ENCODE peak calls at places on chromosomes 13 and 19, in eight cellular contexts. J is transverse colon, I is adrenal gland, N is breast epithelium, T is lower leg skin, Z is IMR-90, P is uterus, H is tibial nerve. R is an unnamed sample.

GRCh38 chr13:45521292-45521691 is 56.6 kb downstream of the COG3 start:
- DNase-seq in J (no peak), I (peak; percentile 30), N (no peak), T (no peak), Z (peak; percentile 86), P (no peak), H (no peak), R (no peak)

GRCh38 chr19:15249912-15250634 is 17.8 kb upstream of the EPHX3 start:
- DNase-seq in J (no peak), I (no peak), N (peak; percentile 44), T (no peak), Z (peak; percentile 95), P (peak; percentile 78), H (no peak), R (no peak)

GRCh38 chr19:29040291-29040690 is 172.7 kb downstream of the UQCRFS1 start:
- DNase-seq in J (no peak), I (no peak), N (no peak), T (peak; percentile 20), Z (no peak), P (no peak), H (no peak), R (no peak)

GRCh38 chr19:57632987-57633831 is at the start of gene ZNF211:
- DNase-seq in J (peak; percentile 93), I (peak; percentile 95), N (peak; percentile 85), T (peak; percentile 89), Z (peak; percentile 93), P (peak; percentile 91), H (peak; percentile 84), R (peak; percentile 95)

GRCh38 chr19:34837262-34837661 is 64.2 kb upstream of the ZNF599 start:
- DNase-seq in J (peak; percentile 20), I (peak; percentile 18), N (no peak), T (no peak), Z (no peak), P (no peak), H (no peak), R (no peak)

GRCh38 chr19:43759515-43759914 is 4.8 kb upstream of the SMG9 start:
- DNase-seq in J (no peak), I (peak; percentile 43), N (peak; percentile 59), T (no peak), Z (peak; percentile 55), P (no peak), H (no peak), R (peak; percentile 13)

GRCh38 chr19:33064117-33064777 is 441 bp downstream of the RHPN2 start:
- DNase-seq in J (peak; percentile 64), I (peak; percentile 15), N (no peak), T (no peak), Z (no peak), P (no peak), H (no peak), R (no peak)

GRCh38 chr19:21947775-21948174 is 63.0 kb downstream of the ZNF208 start:
- DNase-seq in J (no peak), I (no peak), N (no peak), T (no peak), Z (no peak), P (no peak), H (no peak), R (peak; percentile 25)

GRCh38 chr19:43739836-43740235 is 14.9 kb downstream of the SMG9 start:
- DNase-seq in J (peak; percentile 87), I (no peak), N (peak; percentile 64), T (no peak), Z (no peak), P (no peak), H (no peak), R (no peak)

GRCh38 chr19:41774515-41774980 is 19.2 kb downstream of the CEACAM6 start:
- DNase-seq in J (peak; percentile 84), I (no peak), N (peak; percentile 31), T (no peak), Z (no peak), P (no peak), H (no peak), R (no peak)

GRCh38 chr13:102309110-102309509 is 92.7 kb downstream of the FGF14 start:
- DNase-seq in J (no peak), I (no peak), N (no peak), T (no peak), Z (no peak), P (no peak), H (no peak), R (no peak)

GRCh38 chr19:46585539-46585938 is 15.6 kb upstream of the CALM3 start:
- DNase-seq in J (no peak), I (no peak), N (no peak), T (no peak), Z (no peak), P (no peak), H (no peak), R (no peak)

GRCh38 chr19:326851-327250 is 17.7 kb downstream of the MIER2 start:
- DNase-seq in J (no peak), I (no peak), N (no peak), T (no peak), Z (no peak), P (no peak), H (no peak), R (no peak)

GRCh38 chr13:47415048-47415447 is 518.2 kb upstream of the HTR2A start:
- DNase-seq in J (no peak), I (no peak), N (peak; percentile 63), T (no peak), Z (no peak), P (no peak), H (no peak), R (no peak)

GRCh38 chr19:8585894-8586750 is 8.9 kb upstream of the MYO1F start:
- DNase-seq in J (peak; percentile 66), I (peak; percentile 46), N (no peak), T (no peak), Z (no peak), P (no peak), H (no peak), R (peak; percentile 76)

GRCh38 chr19:518292-519231 is 11.3 kb downstream of the TPGS1 start:
- DNase-seq in J (peak; percentile 40), I (no peak), N (no peak), T (no peak), Z (peak; percentile 63), P (no peak), H (no peak), R (peak; percentile 57)

GRCh38 chr19:16330368-16330801 is 5.8 kb downstream of the KLF2 start:
- DNase-seq in J (peak; percentile 83), I (peak; percentile 84), N (no peak), T (no peak), Z (peak; percentile 90), P (peak; percentile 54), H (no peak), R (peak; percentile 82)
- TF ChIP-seq POLR2A in J (no peak), I (no peak), N (no peak), T (no peak), Z (peak; percentile 79), P (no peak), H (no peak), R (no peak)

DNA sequence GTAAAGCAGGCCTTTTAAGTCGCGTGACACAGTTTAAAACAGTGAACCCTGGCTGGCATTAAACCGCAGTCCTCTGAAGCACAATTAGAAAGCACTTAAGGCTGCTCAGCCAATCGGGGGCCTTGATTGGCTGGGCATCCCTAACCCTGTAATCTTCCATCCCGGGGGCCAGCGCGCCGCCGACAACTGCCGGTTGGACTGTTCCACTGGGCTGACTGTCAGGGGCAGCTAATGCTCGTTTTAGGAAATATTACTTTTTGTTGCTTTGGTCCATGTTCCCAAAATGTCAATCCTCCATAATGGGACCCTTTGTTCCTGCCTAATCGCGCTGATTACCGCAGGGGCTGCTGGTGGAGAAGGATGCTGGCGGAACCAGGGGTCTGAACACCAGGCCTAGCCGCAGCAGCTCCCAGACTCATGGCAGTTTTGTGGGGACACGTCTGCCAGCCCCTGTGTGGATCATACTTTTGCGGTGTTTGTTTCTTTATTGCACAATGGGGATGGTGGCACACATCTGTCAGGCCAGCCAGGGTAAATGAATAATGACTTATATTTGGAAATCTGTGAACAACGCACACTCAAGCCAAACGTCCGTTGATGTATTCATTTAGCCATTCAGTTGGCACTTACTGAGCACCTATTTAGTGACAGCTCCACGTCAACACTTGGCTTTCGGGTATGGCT is 127.1 kb upstream of the SPACA7 start:
- DNase-seq in J (no peak), I (no peak), N (no peak), T (peak; percentile 6), Z (no peak), P (no peak), H (no peak), R (no peak)
- TF ChIP-seq POLR2A in J (no peak), I (no peak), N (no peak), T (no peak), Z (no peak), P (no peak), H (no peak), R (no peak)

DNA sequence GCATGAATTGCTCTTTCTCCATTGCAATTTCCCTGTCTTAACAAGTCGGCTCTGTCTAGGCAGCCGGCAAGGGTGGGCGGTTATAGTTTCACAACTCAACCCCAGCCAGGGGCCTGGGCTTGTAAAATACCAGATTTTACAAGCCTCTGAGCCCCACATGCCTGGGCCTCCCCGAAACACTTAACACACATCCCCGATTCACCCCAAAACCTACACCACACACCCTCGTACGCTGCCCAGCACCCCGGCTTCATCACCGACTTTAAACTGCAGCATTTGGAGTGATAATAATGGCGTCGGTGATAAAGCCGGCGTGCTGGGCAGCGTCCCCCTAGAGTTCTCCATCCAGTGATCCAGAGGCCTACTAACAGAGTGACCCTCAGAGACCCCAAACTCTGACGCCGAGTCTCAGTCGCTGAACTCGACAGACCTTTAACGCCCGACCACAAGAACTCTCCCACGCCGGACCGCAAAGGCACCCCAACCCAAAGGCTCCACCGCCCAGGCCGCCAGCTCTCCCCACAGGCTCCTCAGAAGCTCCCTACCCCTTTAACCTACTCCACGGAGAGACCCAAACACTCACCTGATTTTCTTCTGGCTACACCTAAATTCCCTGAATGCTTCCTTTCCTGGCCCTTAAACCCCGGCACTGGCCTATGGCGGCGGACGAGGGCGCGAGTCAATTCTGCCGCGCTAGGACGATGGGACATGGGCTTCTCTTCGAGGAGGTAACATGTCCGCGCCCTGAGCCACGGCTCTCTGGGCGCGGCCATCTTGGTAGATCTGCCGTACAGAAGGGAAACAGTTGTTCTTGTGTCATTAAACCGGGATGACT is at the start of gene ZNF649:
- DNase-seq in J (peak; percentile 84), I (peak; percentile 80), N (peak; percentile 67), T (peak; percentile 71), Z (peak; percentile 84), P (peak; percentile 84), H (peak; percentile 60), R (peak; percentile 88)
- TF ChIP-seq POLR2A in J (no peak), I (no peak), N (peak; percentile 25), T (no peak), Z (no peak), P (peak; percentile 15), H (peak; percentile 35), R (peak; percentile 68)

GRCh38 chr19:2168619-2169424 is 5.1 kb downstream of the DOT1L start:
- DNase-seq in J (peak; percentile 94), I (peak; percentile 98), N (peak; percentile 96), T (peak; percentile 97), Z (peak; percentile 99), P (peak; percentile 96), H (peak; percentile 97), R (peak; percentile 91)
- TF ChIP-seq POLR2A in J (peak; percentile 64), I (no peak), N (no peak), T (no peak), Z (peak; percentile 65), P (peak; percentile 46), H (peak; percentile 34), R (peak; percentile 36)

GRCh38 chr19:49590071-49590970 is 661 bp upstream of the PRR12 start:
- DNase-seq in J (peak; percentile 98), I (peak; percentile 95), N (peak; percentile 97), T (peak; percentile 96), Z (peak; percentile 95), P (peak; percentile 93), H (peak; percentile 90), R (peak; percentile 96)
- TF ChIP-seq POLR2A in J (peak; percentile 85), I (peak; percentile 66), N (no peak), T (no peak), Z (peak; percentile 72), P (peak; percentile 68), H (no peak), R (peak; percentile 88)

R was measured in erythroblast.